ENCODE peak calls at places on chromosomes 12 and 14, in ten cellular contexts. F is activated CD8-positive, alpha-beta T cell treated with anti-CD3 and anti-CD28 coated beads, Interleukin-2, amount 10 ng/mL, durations not matched to agents 7 days and 5 days; T is neural progenitor cell; L is AG20443; P is stimulated activated naive B cell treated with anti-CD40 and anti-IgM and Interleukin-4, amounts not matched to agents 10 μg/mL and 1 μg/mL and 100 μg/mL, for 72 hours; Y is astrocyte of the cerebellum; Z is heart right ventricle; M is activated T-cell treated with anti-CD3 and anti-CD28 coated beads for 48 hours; Q is COLO829; N is T follicular helper cell. V is an unnamed sample.

GRCh38 chr12:52645120-52645761 is 6.8 kb downstream of the KRT2 start:
- DNase-seq in F (peak), Y (no peak), M (no peak), Z (no peak), L (no peak), Q (no peak), N (peak), P (no peak), T (no peak), V (no peak)

GRCh38 chr14:57087841-57088240 is 180.9 kb downstream of the EXOC5 start:
- DNase-seq in Q (no peak), T (no peak), Y (no peak), L (no peak), M (no peak), N (no peak), P (no peak), Z (no peak), F (no peak), V (no peak)

GRCh38 chr14:54498095-54498531 is 9.3 kb upstream of the GMFB start:
- DNase-seq in F (no peak), P (no peak), Z (no peak), Q (no peak), Y (no peak), N (no peak), M (no peak), L (no peak), T (no peak), V (no peak)

GRCh38 chr14:69580009-69580577 is 5.4 kb upstream of the CCDC177 start:
- DNase-seq in Y (peak), L (peak), Z (no peak), P (no peak), F (peak), Q (no peak), N (no peak), M (no peak), T (peak), V (no peak)

GRCh38 chr12:70719672-70720420 is 82.6 kb upstream of the PTPRB start:
- DNase-seq in M (peak), F (peak), P (no peak), T (peak), Q (no peak), Y (peak), Z (peak), L (peak), N (no peak), V (peak)

GRCh38 chr12:12180575-12180974 is 86.3 kb downstream of the LRP6 start:
- DNase-seq in Y (no peak), P (no peak), T (no peak), M (no peak), F (no peak), N (no peak), Q (no peak), L (peak), Z (no peak), V (no peak)

GRCh38 chr14:78618379-78618778 is 448.2 kb downstream of the NRXN3 start:
- DNase-seq in P (no peak), Q (no peak), N (no peak), Z (no peak), F (no peak), T (no peak), Y (no peak), L (no peak), M (no peak), V (no peak)

GRCh38 chr14:55411426-55412389 is at the start of gene ATG14:
- DNase-seq in N (peak), Z (peak), F (peak), Q (peak), T (peak), P (peak), M (peak), Y (peak), L (peak), V (peak)

GRCh38 chr12:51683763-51684357 is 92.8 kb downstream of the SCN8A start:
- DNase-seq in Z (no peak), M (no peak), F (no peak), N (no peak), Y (peak), L (peak), P (no peak), T (no peak), Q (no peak), V (peak)

GRCh38 chr12:75542942-75543341 is 31.5 kb upstream of the KRR1 start:
- DNase-seq in Z (no peak), Q (no peak), Y (no peak), P (no peak), M (no peak), N (no peak), L (no peak), F (no peak), T (no peak), V (no peak)